ENCODE peak calls at places on chromosomes 1 and 21, in four cellular contexts. Z is tibial nerve, C is DND-41, Y is cardiac muscle cell. X is an unnamed sample. For H3K4me1, the result is how much of the 10 kb centered on the place peaks cover.

GRCh38 chr1:226656601-226657277 is 82.3 kb downstream of the ITPKB start:
- DNase-seq in Z (no peak), C (no peak), Y (peak), X (no peak)

GRCh38 chr21:34075760-34076159 is 2.4 kb downstream of the MRPS6 start:
- DNase-seq in Z (no peak), C (peak), Y (no peak), X (no peak)

GRCh38 chr1:215287362-215287761 is 204.8 kb downstream of the KCNK2 start:
- DNase-seq in Z (no peak), C (no peak), Y (no peak), X (no peak)

GRCh38 chr1:6420594-6421042 is 899 bp upstream of the HES2 start:
- DNase-seq in Z (no peak), C (no peak), Y (no peak), X (no peak)

GRCh38 chr1:156069490-156070455 is 8.8 kb downstream of the RAB25 start:
- DNase-seq in Z (no peak), C (no peak), Y (no peak), X (no peak)

GRCh38 chr21:16460936-16461335 is 731.2 kb downstream of the USP25 start:
- DNase-seq in Z (no peak), C (no peak), Y (no peak), X (no peak)

GRCh38 chr1:109846148-109846547 is 64.5 kb upstream of the CSF1 start:
- DNase-seq in Z (no peak), C (no peak), Y (no peak), X (no peak)

GRCh38 chr1:19477284-19478240 is 7.8 kb downstream of the CAPZB start:
- DNase-seq in Z (no peak), C (no peak), Y (no peak), X (no peak)

GRCh38 chr1:89953072-89953626 is 41.8 kb upstream of the ZNF326 start:
- DNase-seq in Z (no peak), C (peak), Y (peak), X (no peak)

GRCh38 chr1:41890841-41891311 is 27.8 kb downstream of the HIVEP3 start:
- DNase-seq in Z (no peak), C (peak), Y (peak), X (no peak)

GRCh38 chr1:45221716-45222115 is 15.3 kb upstream of the ZSWIM5 start:
- DNase-seq in Z (no peak), C (no peak), Y (no peak), X (no peak)

GRCh38 chr1:154478639-154479038 is 23.4 kb upstream of the TDRD10 start:
- DNase-seq in Z (no peak), C (no peak), Y (peak), X (no peak)

GRCh38 chr1:94094466-94095111 is 26.4 kb downstream of the ABCA4 start:
- DNase-seq in Z (peak), C (peak), Y (peak), X (no peak)

GRCh38 chr1:6396998-6397397 is 3.4 kb upstream of the ACOT7 start:
- DNase-seq in Z (no peak), C (no peak), Y (no peak), X (no peak)

GRCh38 chr21:35239811-35240219 is 190.7 kb upstream of the RUNX1 start:
- DNase-seq in Z (no peak), C (no peak), Y (no peak), X (no peak)

GRCh38 chr1:67460648-67461500 is 30.7 kb upstream of the SERBP1 start:
- DNase-seq in Z (no peak), C (no peak), Y (no peak), X (no peak)

GRCh38 chr1:197905699-197906351 is 3.4 kb downstream of the C1orf53 start:
- DNase-seq in Z (no peak), C (no peak), Y (no peak), X (no peak)

GRCh38 chr21:42939581-42940413 is 14.4 kb upstream of the ERVH48-1 start:
- DNase-seq in Z (peak), C (no peak), Y (peak), X (no peak)

GRCh38 chr1:7108251-7108650 is 323.0 kb downstream of the CAMTA1 start:
- DNase-seq in Z (no peak), C (no peak), Y (no peak), X (no peak)

GRCh38 chr21:44065428-44065827 is 41.8 kb upstream of the PWP2 start:
- DNase-seq in Z (no peak), C (peak), Y (peak), X (no peak)

GRCh38 chr1:159942700-159943640 is 2.4 kb downstream of the IGSF9 start:
- DNase-seq in Z (no peak), C (no peak), Y (no peak), X (no peak)

GRCh38 chr1:24870551-24871195 is 59.4 kb downstream of the RUNX3 start:
- DNase-seq in Z (no peak), C (peak), Y (no peak), X (no peak)

GRCh38 chr1:176174108-176174507 is 33.0 kb downstream of the COP1 start:
- DNase-seq in Z (no peak), C (no peak), Y (no peak), X (no peak)

GRCh38 chr1:175221548-175222175 is 29.1 kb upstream of the KIAA0040 start:
- DNase-seq in Z (no peak), C (no peak), Y (peak), X (no peak)

DNA sequence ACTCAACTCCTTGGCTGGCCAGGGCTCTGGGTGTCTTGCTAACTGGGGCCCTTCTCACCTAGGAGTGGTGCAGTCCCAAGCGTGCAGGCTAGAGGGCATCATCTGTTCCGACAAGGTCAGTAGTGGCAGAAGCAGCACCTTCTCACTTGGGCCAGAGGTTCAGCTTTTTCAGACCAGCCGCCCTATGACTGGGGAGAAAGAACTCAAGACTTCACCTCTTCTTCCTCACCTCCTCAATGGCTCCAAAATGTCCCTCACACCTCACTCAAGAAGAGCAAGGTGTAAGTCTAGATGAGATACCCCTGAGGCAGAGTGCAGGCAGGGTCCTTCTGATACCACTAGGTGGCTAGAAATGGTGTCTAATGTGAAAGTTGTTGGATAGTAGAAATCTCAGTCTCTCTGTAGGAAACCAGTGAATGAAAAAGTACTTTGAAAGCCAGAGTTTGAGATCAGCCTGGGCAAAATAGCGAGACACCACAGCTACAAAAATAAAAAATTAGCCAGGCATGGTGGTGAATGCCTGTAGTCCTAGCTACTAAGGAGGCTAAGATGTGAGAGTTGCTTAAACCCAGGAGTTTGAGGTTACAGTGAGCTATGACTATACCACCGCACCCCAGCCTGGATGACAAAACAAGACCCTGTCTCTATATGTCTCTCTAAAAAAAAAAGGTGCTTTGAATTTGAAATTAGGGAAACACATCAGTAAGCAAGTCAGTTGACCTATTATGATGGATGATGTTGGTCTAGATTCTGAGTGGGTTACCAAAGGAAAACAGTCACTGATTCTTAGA is 8.6 kb upstream of the IL20 start:
- DNase-seq in Z (no peak), C (no peak), Y (no peak), X (no peak)
- TF ChIP-seq CTCF in Z (no peak), C (peak), Y (peak), X (peak)

GRCh38 chr1:230850547-230850946 is 17.8 kb downstream of the C1orf198 start:
- DNase-seq in Z (no peak), C (no peak), Y (no peak), X (no peak)
- H3K27ac ChIP-seq in Z (peak), C (no peak), Y (peak), X (peak)

GRCh38 chr1:56533197-56533596 is 46.2 kb downstream of the PLPP3 start:
- DNase-seq in Z (no peak), C (no peak), Y (no peak), X (no peak)
- H3K4me1 ChIP-seq in Z (under half), C (under half), Y (under half), X (half or more)

GRCh38 chr1:79614762-79615161 is 608.2 kb upstream of the ADGRL4 start:
- DNase-seq in Z (no peak), C (no peak), Y (no peak), X (no peak)

DNA sequence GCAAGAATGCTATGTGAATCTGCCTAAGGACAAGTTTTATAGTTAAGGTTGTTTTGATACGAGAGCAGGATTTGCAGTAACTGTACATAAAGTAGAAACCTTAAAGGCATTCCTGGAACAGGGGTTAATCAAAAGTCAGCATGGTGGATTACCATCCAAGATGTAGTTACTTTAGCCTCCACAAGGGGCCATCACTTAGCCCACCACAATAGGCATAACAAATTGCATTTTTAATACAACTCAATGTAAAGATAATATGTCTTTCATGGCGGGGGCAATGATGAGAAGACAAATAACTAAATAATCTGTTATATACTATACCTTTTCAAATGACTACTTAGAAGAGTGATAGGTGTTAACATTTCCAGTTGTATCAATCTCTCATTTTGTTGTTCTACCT is 611.2 kb upstream of the ADGRL4 start:
- DNase-seq in Z (no peak), C (no peak), Y (no peak), X (no peak)
- TF ChIP-seq CTCF in Z (no peak), C (peak), Y (peak), X (no peak)

GRCh38 chr1:52927219-52928082 is at the start of gene SCP2:
- DNase-seq in Z (peak), C (peak), Y (peak), X (no peak)

GRCh38 chr1:52926864-52927218 is 235 bp upstream of the SCP2 start:
- DNase-seq in Z (no peak), C (no peak), Y (no peak), X (no peak)

GRCh38 chr1:52925571-52926005 is 1.5 kb upstream of the SCP2 start:
- DNase-seq in Z (no peak), C (no peak), Y (peak), X (no peak)

GRCh38 chr1:52929019-52929418 is 1.9 kb downstream of the SCP2 start:
- DNase-seq in Z (no peak), C (no peak), Y (no peak), X (no peak)

DNA sequence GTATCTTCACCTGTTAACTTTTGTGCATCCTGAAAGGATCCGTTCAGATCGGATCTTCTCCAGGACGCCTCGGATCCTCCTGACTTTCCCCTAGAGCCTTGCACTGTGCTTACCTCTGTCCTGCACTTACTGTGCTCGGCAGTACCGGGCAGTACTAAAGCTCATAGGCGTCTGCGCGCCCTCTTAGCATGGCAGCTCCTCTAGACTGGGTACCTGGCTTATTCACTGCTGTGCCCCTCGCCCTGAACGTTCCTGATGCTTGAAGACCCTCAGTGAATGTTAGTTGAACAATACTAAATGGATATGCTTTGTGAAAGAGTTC is 968 bp downstream of the SCP2 start:
- DNase-seq in Z (no peak), C (no peak), Y (no peak), X (no peak)
- H3K27ac ChIP-seq in Z (peak), C (no peak), Y (no peak), X (peak)

X was measured in esophagus squamous epithelium.